ENCODE peak calls at places on chromosomes 11 and 22, in five cellular contexts. P, B, H, A and Y are unnamed samples.
A peak's percentile ranks its signal among the peaks of the same experiment; 100 is the strongest.

GRCh38 chr22:49208768-49209252 is 618.9 kb downstream of the BRD1 start:
- DNase-seq in H (no peak), P (no peak), B (peak; percentile 13), A (no peak), Y (no peak)

GRCh38 chr22:47628477-47629272 is 866.2 kb downstream of the TBC1D22A start:
- DNase-seq in B (no peak), H (no peak), A (no peak), P (no peak), Y (no peak)

GRCh38 chr11:112132737-112133136 is 31.2 kb downstream of the IL18 start:
- DNase-seq in A (no peak), H (no peak), P (no peak), B (no peak), Y (no peak)

GRCh38 chr11:117281159-117281558 is 10.0 kb upstream of the BACE1-AS start:
- DNase-seq in A (peak; percentile 89), B (no peak), H (no peak), P (no peak), Y (no peak)

GRCh38 chr11:34114014-34114413 is 8.6 kb downstream of the NAT10 start:
- DNase-seq in H (no peak), B (no peak), A (no peak), P (no peak), Y (no peak)

GRCh38 chr22:37409557-37409956 is 17.7 kb downstream of the ELFN2 start:
- DNase-seq in H (no peak), B (no peak), A (no peak), P (no peak), Y (no peak)

GRCh38 chr11:7413961-7414728 is 71.2 kb upstream of the OLFML1 start:
- DNase-seq in A (no peak), H (no peak), B (no peak), P (no peak), Y (no peak)

GRCh38 chr11:27610946-27611345 is 89.3 kb downstream of the BDNF start:
- DNase-seq in A (no peak), B (no peak), H (no peak), P (no peak), Y (no peak)

GRCh38 chr11:17719028-17719939 is at the start of gene MYOD1:
- DNase-seq in A (no peak), H (no peak), P (no peak), B (no peak), Y (no peak)

GRCh38 chr11:92969634-92970347 is at the start of gene MTNR1B:
- DNase-seq in B (no peak), H (no peak), P (no peak), A (no peak), Y (no peak)

GRCh38 chr11:62144641-62145255 is 20.9 kb downstream of the INCENP start:
- DNase-seq in H (no peak), P (no peak), B (peak; percentile 51), A (no peak), Y (peak; percentile 14)

GRCh38 chr11:45798793-45799441 is 6.0 kb upstream of the SLC35C1 start:
- DNase-seq in H (no peak), P (no peak), A (no peak), B (peak; percentile 57), Y (no peak)

GRCh38 chr22:41946360-41947180 is at the start of gene CENPM:
- DNase-seq in H (peak; percentile 84), A (peak; percentile 79), B (peak; percentile 92), P (peak; percentile 77), Y (peak; percentile 82)

GRCh38 chr11:133832096-133833081 is 12.9 kb downstream of the SPATA19 start:
- DNase-seq in P (no peak), H (no peak), B (no peak), A (no peak), Y (no peak)

GRCh38 chr11:10155793-10156490 is 138.1 kb downstream of the SBF2 start:
- DNase-seq in P (no peak), B (no peak), A (no peak), H (no peak), Y (no peak)

GRCh38 chr22:36671398-36671797 is 32.2 kb downstream of the CACNG2 start:
- DNase-seq in A (no peak), H (no peak), B (no peak), P (no peak), Y (no peak)

GRCh38 chr11:33552756-33553155 is 147.9 kb downstream of the C11orf91 start:
- DNase-seq in B (no peak), H (no peak), A (no peak), P (no peak), Y (no peak)

GRCh38 chr11:67409781-67410368 is 5.6 kb upstream of the CARNS1 start:
- DNase-seq in B (no peak), A (no peak), P (no peak), H (no peak), Y (no peak)

GRCh38 chr11:123678246-123678645 is 23.8 kb upstream of the SCN3B start:
- DNase-seq in B (no peak), H (no peak), A (no peak), P (no peak), Y (no peak)

GRCh38 chr11:92834296-92835020 is 135.0 kb upstream of the MTNR1B start:
- DNase-seq in P (no peak), A (no peak), H (no peak), B (no peak), Y (no peak)

GRCh38 chr11:122731500-122731913 is 76.0 kb downstream of the UBASH3B start:
- DNase-seq in B (no peak), H (no peak), P (no peak), A (peak; percentile 70), Y (no peak)

GRCh38 chr11:69297225-69297925 is 3.4 kb downstream of the MYEOV start:
- DNase-seq in H (peak; percentile 82), A (peak; percentile 96), B (peak; percentile 96), P (peak; percentile 93), Y (peak; percentile 92)

GRCh38 chr22:49084203-49084602 is 743.5 kb downstream of the BRD1 start:
- DNase-seq in P (no peak), A (no peak), B (peak; percentile 54), H (no peak), Y (no peak)

GRCh38 chr11:32962016-32962415 is 53.7 kb upstream of the DEPDC7 start:
- DNase-seq in P (no peak), B (no peak), A (no peak), H (no peak), Y (no peak)

GRCh38 chr22:23179381-23180294 is 671 bp upstream of the BCR start:
- DNase-seq in H (no peak), P (no peak), A (no peak), B (peak; percentile 90), Y (no peak)

GRCh38 chr22:19086417-19086816 is 35.8 kb downstream of the DGCR2 start:
- DNase-seq in B (peak; percentile 17), P (no peak), H (no peak), A (no peak), Y (no peak)

GRCh38 chr11:88428959-88429358 is 91.4 kb upstream of the CTSC start:
- DNase-seq in A (no peak), H (no peak), B (no peak), P (no peak), Y (no peak)

GRCh38 chr11:3169952-3170755 is 5.0 kb upstream of the OSBPL5 start:
- DNase-seq in P (no peak), A (no peak), H (no peak), B (peak; percentile 70), Y (no peak)

GRCh38 chr11:10641314-10642206 is 52.0 kb downstream of the IRAG1 start:
- DNase-seq in B (peak; percentile 61), A (no peak), H (no peak), P (no peak), Y (no peak)

GRCh38 chr22:25923952-25924351 is 182.0 kb downstream of the MYO18B start:
- DNase-seq in B (no peak), P (no peak), H (no peak), A (no peak), Y (no peak)

GRCh38 chr11:60840711-60841430 is 1.0 kb upstream of the CCDC86 start:
- DNase-seq in H (no peak), A (peak; percentile 74), P (no peak), B (no peak), Y (no peak)

GRCh38 chr11:60836866-60837510 is 4.9 kb upstream of the CCDC86 start:
- DNase-seq in H (no peak), P (no peak), B (no peak), A (no peak), Y (no peak)

GRCh38 chr11:60834742-60835141 is 7.2 kb upstream of the CCDC86 start:
- DNase-seq in P (no peak), H (no peak), B (no peak), A (no peak), Y (no peak)

GRCh38 chr11:60835472-60835871 is 6.4 kb upstream of the CCDC86 start:
- DNase-seq in H (no peak), B (no peak), A (no peak), P (no peak), Y (no peak)

DNA sequence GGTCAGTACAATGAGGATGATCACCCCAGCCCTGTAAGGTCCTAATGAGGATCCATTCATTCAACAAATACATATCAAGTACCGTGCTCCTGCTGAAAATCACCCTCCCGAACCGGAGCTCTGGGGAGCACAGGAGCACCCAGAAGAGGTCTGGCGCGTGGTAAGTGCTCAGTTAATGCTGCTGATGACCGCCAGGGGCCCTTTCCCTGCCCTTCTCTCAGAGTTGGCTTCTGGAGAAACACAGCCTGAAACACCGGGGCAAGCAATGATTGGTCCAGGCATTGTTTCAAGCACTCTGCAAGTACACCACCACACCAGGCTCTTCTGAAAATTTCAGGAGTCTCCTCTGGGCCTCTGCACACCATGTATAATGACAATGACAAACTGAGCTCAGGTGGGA is 3.8 kb upstream of the CCDC86 start:
- DNase-seq in P (no peak), B (no peak), A (no peak), H (no peak), Y (no peak)
- TF ChIP-seq CTCF in P (no peak), B (no peak), A (no peak), H (no peak), Y (no peak)

GRCh38 chr22:32389685-32390084 is 22.4 kb downstream of the RTCB start:
- DNase-seq in A (no peak), H (no peak), B (no peak), P (no peak), Y (no peak)
- TF ChIP-seq CTCF in A (peak; percentile 38), H (no peak), B (no peak), P (no peak), Y (peak; percentile 16)

DNA sequence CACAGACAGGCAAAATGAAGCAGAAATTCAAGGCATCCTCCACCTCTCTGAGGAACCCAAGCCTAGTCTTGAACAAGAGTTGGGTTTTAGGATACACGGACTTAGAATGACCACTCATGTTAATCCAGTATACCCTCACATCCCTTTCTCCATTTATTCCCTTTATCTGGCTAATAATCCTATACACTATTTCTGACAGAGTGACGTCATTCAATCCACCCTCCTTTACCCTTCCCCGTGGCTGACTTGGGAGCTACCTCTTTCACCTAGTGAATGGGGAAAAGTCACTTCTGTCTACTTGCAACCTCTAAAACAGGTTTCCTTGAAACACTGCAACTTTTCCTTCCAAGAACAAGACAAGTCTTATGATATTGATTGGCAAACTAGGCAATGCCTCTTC is 52.8 kb upstream of the PARVA start:
- DNase-seq in H (no peak), B (no peak), P (no peak), A (no peak), Y (no peak)
- TF ChIP-seq CTCF in H (no peak), B (no peak), P (no peak), A (no peak), Y (no peak)

GRCh38 chr11:47071341-47071740 is 105.3 kb downstream of the ARFGAP2 start:
- DNase-seq in A (no peak), B (no peak), H (no peak), P (no peak), Y (no peak)

GRCh38 chr11:47067401-47067800 is 109.3 kb downstream of the ARFGAP2 start:
- DNase-seq in B (no peak), H (no peak), P (no peak), A (no peak), Y (no peak)

GRCh38 chr11:47070769-47071168 is 105.9 kb downstream of the ARFGAP2 start:
- DNase-seq in P (no peak), H (no peak), A (no peak), B (no peak), Y (no peak)

GRCh38 chr11:47071871-47072270 is 104.8 kb downstream of the ARFGAP2 start:
- DNase-seq in A (no peak), H (no peak), B (no peak), P (no peak), Y (no peak)
- TF ChIP-seq CTCF in A (no peak), H (no peak), B (no peak), P (no peak), Y (no peak)